ENCODE peak calls at places on chromosomes 1 and 21, in four cellular contexts. E is kidney, B is stomach, Y is tibial nerve. M is an unnamed sample. For H3K4me1, the result is how much of the 10 kb centered on the place peaks cover.

GRCh38 chr21:42735061-42735460 is 81.6 kb downstream of the PDE9A start:
- DNase-seq in E (peak), Y (no peak), B (no peak), M (no peak)

GRCh38 chr1:7387053-7387861 is 383.8 kb upstream of the VAMP3 start:
- DNase-seq in E (peak), B (peak), Y (no peak), M (no peak)

GRCh38 chr1:233916706-233917105 is 12.2 kb downstream of the SLC35F3 start:
- DNase-seq in E (no peak), B (no peak), Y (no peak), M (no peak)

GRCh38 chr1:48876221-48876785 is 99.6 kb upstream of the BEND5 start:
- DNase-seq in B (no peak), E (no peak), Y (no peak), M (no peak)

GRCh38 chr1:228344631-228345072 is 62.0 kb downstream of the TRIM11 start:
- DNase-seq in E (peak), B (no peak), Y (no peak), M (peak)

GRCh38 chr1:153532769-153533599 is 2.8 kb downstream of the S100A6 start:
- DNase-seq in Y (peak), E (peak), B (peak), M (peak)

GRCh38 chr21:37166733-37167132 is 93.7 kb downstream of the TTC3 start:
- DNase-seq in B (no peak), E (no peak), Y (no peak), M (no peak)

GRCh38 chr21:44890338-44890931 is 16.9 kb upstream of the PTTG1IP start:
- DNase-seq in E (no peak), Y (no peak), B (no peak), M (peak)

GRCh38 chr1:48470506-48470905 is 1.5 kb downstream of the SPATA6 start:
- DNase-seq in B (peak), E (peak), Y (peak), M (peak)

DNA sequence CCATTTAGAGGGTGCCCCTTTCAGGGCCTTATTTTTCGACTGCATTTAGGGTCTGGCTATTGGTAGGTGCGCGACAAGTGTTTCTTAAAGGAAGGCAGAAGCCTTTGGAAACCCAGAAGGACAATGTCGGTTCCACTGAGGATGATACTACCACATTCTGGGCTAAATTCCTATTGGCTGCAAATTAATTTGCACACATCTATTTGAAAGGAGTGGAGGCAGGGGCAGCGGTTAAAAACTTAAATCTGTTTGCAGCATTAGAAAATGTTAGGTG is 1.1 kb downstream of the PATJ start:
- DNase-seq in B (no peak), E (no peak), Y (no peak), M (no peak)
- H3K4me3 ChIP-seq in B (peak), E (peak), Y (peak), M (peak)

DNA sequence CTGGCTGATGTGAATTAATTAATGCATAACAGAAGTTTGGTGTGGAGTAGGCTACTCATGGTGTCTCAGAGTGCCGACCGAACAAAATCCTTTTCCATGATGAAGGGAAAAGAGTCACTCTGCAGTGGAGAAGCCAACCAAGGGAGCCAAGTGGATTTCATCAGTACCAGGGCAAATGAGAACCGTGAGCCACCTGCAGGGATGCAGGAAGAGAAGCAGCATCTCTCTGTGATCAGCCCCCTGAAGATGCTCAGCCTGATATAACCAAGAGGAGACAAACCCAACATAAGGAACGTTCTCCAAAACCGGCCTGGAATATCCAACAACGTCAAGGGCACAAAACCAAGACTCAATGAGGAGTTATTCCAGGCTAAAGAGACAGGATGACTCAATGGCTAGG is 13.4 kb upstream of the LAPTM5 start:
- DNase-seq in E (no peak), Y (no peak), B (no peak), M (no peak)
- H3K4me1 ChIP-seq in E (under half), Y (under half), B (under half), M (under half)

GRCh38 chr21:43872549-43873198 is 7.7 kb downstream of the AGPAT3 start:
- DNase-seq in E (no peak), B (no peak), Y (no peak), M (no peak)

GRCh38 chr21:43873673-43874072 is 8.7 kb downstream of the AGPAT3 start:
- DNase-seq in E (no peak), B (no peak), Y (no peak), M (no peak)

GRCh38 chr21:43876605-43877004 is 11.6 kb downstream of the AGPAT3 start:
- DNase-seq in Y (no peak), B (no peak), E (no peak), M (no peak)

GRCh38 chr21:43871487-43871886 is 6.5 kb downstream of the AGPAT3 start:
- DNase-seq in B (no peak), Y (no peak), E (no peak), M (no peak)

GRCh38 chr21:43874085-43874785 is 9.2 kb downstream of the AGPAT3 start:
- DNase-seq in B (no peak), Y (no peak), E (no peak), M (no peak)
- H3K4me3 ChIP-seq in B (no peak), Y (no peak), E (no peak), M (no peak)

GRCh38 chr1:119364640-119365039 is 3.9 kb upstream of the HAO2 start:
- DNase-seq in B (no peak), Y (no peak), E (no peak), M (no peak)

GRCh38 chr1:119363162-119363561 is 5.4 kb upstream of the HAO2 start:
- DNase-seq in E (no peak), B (no peak), Y (no peak), M (no peak)

GRCh38 chr1:119368556-119368955 is at the start of gene HAO2:
- DNase-seq in E (no peak), Y (no peak), B (no peak), M (peak)

GRCh38 chr1:119367332-119368124 is 1.1 kb upstream of the HAO2 start:
- DNase-seq in E (no peak), Y (no peak), B (no peak), M (no peak)

DNA sequence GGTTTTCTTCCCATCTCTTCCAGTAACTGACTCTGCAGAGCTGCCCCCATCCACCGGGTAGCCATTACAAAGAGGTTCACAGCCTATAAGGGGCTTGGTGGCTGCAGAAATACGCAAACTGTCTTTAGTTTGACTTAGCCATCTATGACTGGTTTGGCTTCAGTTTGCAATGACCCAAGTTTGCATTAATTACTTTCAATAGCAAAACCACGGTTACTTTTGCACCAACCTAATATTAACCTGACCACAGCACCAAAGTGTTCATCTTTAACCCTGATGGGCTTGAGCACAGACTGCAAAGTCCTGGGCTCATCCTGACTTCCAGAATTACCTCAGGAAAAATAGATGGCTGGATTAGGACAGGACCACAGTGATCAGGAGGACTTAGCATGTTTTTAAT is 2.2 kb upstream of the HAO2 start:
- DNase-seq in Y (no peak), B (no peak), E (no peak), M (no peak)
- H3K4me1 ChIP-seq in Y (under half), B (under half), E (under half), M (under half)

GRCh38 chr1:203077956-203078355 is 7.9 kb downstream of the MYOG start:
- DNase-seq in Y (no peak), B (no peak), E (no peak), M (no peak)

GRCh38 chr1:203076031-203076511 is 9.7 kb downstream of the MYOG start:
- DNase-seq in Y (no peak), B (no peak), E (no peak), M (no peak)

GRCh38 chr1:203077367-203077766 is 8.4 kb downstream of the MYOG start:
- DNase-seq in B (no peak), Y (no peak), E (no peak), M (no peak)

GRCh38 chr1:203074610-203075009 is 11.2 kb downstream of the MYOG start:
- DNase-seq in E (no peak), B (no peak), Y (no peak), M (no peak)

GRCh38 chr1:203075249-203076030 is 10.4 kb downstream of the MYOG start:
- DNase-seq in Y (no peak), B (no peak), E (no peak), M (no peak)
- H3K4me3 ChIP-seq in Y (peak), B (peak), E (peak), M (peak)

DNA sequence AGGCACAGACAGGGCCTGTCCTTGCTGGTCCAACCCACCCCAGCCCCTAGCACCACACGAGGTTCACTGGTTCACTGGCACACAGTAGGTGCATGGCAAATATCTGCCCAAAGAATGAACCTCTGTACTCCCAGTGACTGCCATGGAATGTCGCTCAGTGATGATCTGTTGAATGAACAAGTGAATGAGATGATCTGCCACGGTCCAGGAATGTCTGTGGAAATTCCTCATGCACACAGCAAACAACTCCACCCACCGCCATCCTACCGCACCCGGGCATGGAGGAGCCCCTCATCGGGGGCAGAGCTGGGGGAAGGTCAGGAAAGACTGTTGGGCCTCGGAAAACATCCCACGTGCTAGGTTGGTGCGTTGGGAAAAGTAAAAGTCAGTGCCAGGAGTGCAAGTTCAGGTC is 1.7 kb downstream of the HSPG2 start:
- DNase-seq in E (no peak), Y (no peak), B (no peak), M (no peak)
- H3K4me1 ChIP-seq in E (under half), Y (under half), B (half or more), M (half or more)

GRCh38 chr1:111988377-111988742 is 1.1 kb downstream of the KCND3 start:
- DNase-seq in B (no peak), E (no peak), Y (no peak), M (no peak)
- H3K4me3 ChIP-seq in B (peak), E (peak), Y (no peak), M (peak)

GRCh38 chr1:178612261-178612660 is 99.4 kb downstream of the TEX35 start:
- DNase-seq in Y (no peak), E (no peak), B (no peak), M (no peak)

GRCh38 chr1:178606839-178607238 is 93.9 kb downstream of the TEX35 start:
- DNase-seq in E (no peak), B (no peak), Y (no peak), M (no peak)

GRCh38 chr1:178613271-178613945 is 100.5 kb downstream of the TEX35 start:
- DNase-seq in E (no peak), B (no peak), Y (no peak), M (no peak)

GRCh38 chr1:178609015-178609414 is 96.1 kb downstream of the TEX35 start:
- DNase-seq in B (no peak), Y (no peak), E (no peak), M (no peak)

GRCh38 chr1:178607718-178608408 is 95.0 kb downstream of the TEX35 start:
- DNase-seq in E (no peak), B (no peak), Y (no peak), M (no peak)
- H3K4me1 ChIP-seq in E (under half), B (under half), Y (under half), M (under half)

DNA sequence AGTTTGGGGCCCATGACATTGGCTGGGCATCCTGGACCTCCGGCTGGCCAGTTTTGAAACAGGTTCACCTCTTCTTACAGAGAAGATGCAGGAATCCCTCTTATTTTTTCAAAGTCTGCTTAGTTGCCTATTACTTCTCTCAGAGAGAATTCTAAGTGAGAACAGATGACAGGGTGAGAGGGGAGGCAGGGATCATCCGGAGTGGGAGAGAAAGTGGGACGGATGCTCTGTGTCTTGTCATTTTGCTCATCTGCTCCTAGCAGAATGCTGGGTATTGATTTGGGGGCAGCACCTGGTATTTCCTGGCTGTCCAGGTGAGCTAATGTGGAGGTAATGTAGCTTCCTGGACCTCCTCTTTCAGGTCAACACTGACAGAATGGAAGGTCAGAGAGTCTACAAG is 32.4 kb downstream of the GNG4 start:
- DNase-seq in Y (no peak), E (no peak), B (no peak), M (no peak)
- H3K4me3 ChIP-seq in Y (no peak), E (no peak), B (no peak), M (no peak)

GRCh38 chr1:40182956-40183710 is 21.9 kb downstream of the RLF start:
- DNase-seq in B (no peak), Y (no peak), E (no peak), M (no peak)
- H3K4me1 ChIP-seq in B (under half), Y (under half), E (under half), M (under half)

M was measured in lower lobe of right lung.